ENCODE peak calls at places on chromosomes 7 and 10, in eight cellular contexts. Y, D, C, G, H, A, Z and J are unnamed samples.

GRCh38 chr10:92239185-92239599 is 51.7 kb downstream of the CPEB3 start:
- DNase-seq in C (no peak), G (peak), A (peak), D (no peak), H (peak), Y (no peak), Z (no peak), J (no peak)

GRCh38 chr10:132462463-132463332 is 65.7 kb downstream of the PWWP2B start:
- DNase-seq in Y (no peak), A (no peak), Z (no peak), C (no peak), D (no peak), H (no peak), G (no peak), J (no peak)

GRCh38 chr7:128148676-128149075 is 92.4 kb upstream of the LEP start:
- DNase-seq in A (peak), G (no peak), Z (no peak), H (no peak), C (no peak), D (no peak), Y (no peak), J (no peak)

GRCh38 chr7:95335093-95335492 is 10.8 kb upstream of the PON1 start:
- DNase-seq in H (peak), A (no peak), Z (no peak), C (no peak), G (no peak), Y (peak), D (no peak), J (no peak)

GRCh38 chr10:49298990-49299815 is at the start of gene C10orf71:
- DNase-seq in H (no peak), A (peak), C (peak), G (peak), Y (no peak), D (no peak), Z (no peak), J (no peak)

GRCh38 chr7:41030673-41031072 is 672.2 kb downstream of the INHBA start:
- DNase-seq in H (peak), Z (no peak), Y (no peak), D (no peak), C (no peak), G (no peak), A (no peak), J (no peak)

GRCh38 chr10:50850576-50851340 is 34.7 kb downstream of the A1CF start:
- DNase-seq in D (no peak), C (no peak), G (no peak), A (no peak), H (no peak), Z (no peak), Y (no peak), J (no peak)

GRCh38 chr7:21504021-21504420 is 38.8 kb upstream of the DNAH11 start:
- DNase-seq in Z (no peak), H (no peak), D (no peak), G (peak), A (no peak), C (no peak), Y (no peak), J (no peak)

GRCh38 chr7:99379043-99379577 is 4.6 kb downstream of the ARPC1B start:
- DNase-seq in A (no peak), Z (peak), H (peak), D (no peak), C (peak), Y (peak), G (no peak), J (no peak)

GRCh38 chr10:82867056-82867455 is 992.1 kb downstream of the NRG3 start:
- DNase-seq in Y (peak), A (no peak), Z (peak), D (no peak), G (no peak), C (no peak), H (no peak), J (no peak)

GRCh38 chr10:80070068-80070467 is 8.4 kb upstream of the TMEM254 start:
- DNase-seq in Z (no peak), Y (no peak), H (no peak), C (no peak), A (no peak), D (no peak), G (no peak), J (no peak)

GRCh38 chr10:7610017-7610416 is 56.7 kb downstream of the ITIH5 start:
- DNase-seq in C (no peak), Y (no peak), G (no peak), H (no peak), A (no peak), Z (no peak), D (no peak), J (no peak)

GRCh38 chr10:33193867-33194521 is 140.5 kb downstream of the NRP1 start:
- DNase-seq in Z (no peak), D (peak), Y (peak), H (peak), A (no peak), C (no peak), G (no peak), J (no peak)

GRCh38 chr10:52801951-52802350 is 29.4 kb upstream of the MBL2 start:
- DNase-seq in Z (no peak), H (peak), A (no peak), D (no peak), Y (peak), G (no peak), C (no peak), J (no peak)

GRCh38 chr7:123666492-123666891 is 10.8 kb downstream of the LMOD2 start:
- DNase-seq in G (no peak), D (no peak), Y (no peak), C (no peak), Z (no peak), A (no peak), H (no peak), J (no peak)

GRCh38 chr7:155166108-155166507 is 96.0 kb downstream of the HTR5A start:
- DNase-seq in Y (no peak), Z (no peak), D (no peak), C (no peak), A (no peak), H (no peak), G (no peak), J (no peak)

GRCh38 chr10:127997937-127998336 is 91.0 kb downstream of the PTPRE start:
- DNase-seq in Y (no peak), H (peak), A (no peak), C (no peak), Z (no peak), D (no peak), G (no peak), J (no peak)

GRCh38 chr7:143936087-143937009 is 1.3 kb downstream of the OR2F2 start:
- DNase-seq in C (no peak), G (no peak), D (no peak), Y (peak), Z (no peak), H (peak), A (no peak), J (no peak)

GRCh38 chr7:35316549-35316948 is 62.6 kb upstream of the TBX20 start:
- DNase-seq in C (no peak), G (no peak), A (no peak), Z (no peak), D (no peak), H (peak), Y (no peak), J (no peak)

GRCh38 chr7:44676776-44677175 is 70.3 kb downstream of the OGDH start:
- DNase-seq in H (no peak), A (no peak), G (no peak), D (no peak), C (no peak), Z (no peak), Y (no peak), J (no peak)

GRCh38 chr10:79487296-79488194 is 24.8 kb upstream of the EIF5AL1 start:
- DNase-seq in Z (peak), G (peak), D (peak), A (peak), H (peak), Y (peak), C (peak), J (peak)

GRCh38 chr7:25642849-25643248 is 414.6 kb upstream of the NPVF start:
- DNase-seq in H (no peak), Y (no peak), G (no peak), C (no peak), D (no peak), A (no peak), Z (no peak), J (no peak)

GRCh38 chr10:78316451-78316931 is 282.8 kb downstream of the RPS24 start:
- DNase-seq in G (no peak), A (no peak), Y (peak), H (no peak), Z (no peak), D (no peak), C (no peak), J (no peak)

GRCh38 chr7:31027161-31027965 is 24.7 kb upstream of the ADCYAP1R1 start:
- DNase-seq in C (no peak), G (peak), Z (peak), D (no peak), A (peak), Y (no peak), H (no peak), J (peak)

GRCh38 chr10:90062786-90063185 is 361.4 kb downstream of the KIF20B start:
- DNase-seq in Y (no peak), A (no peak), Z (no peak), H (peak), G (no peak), C (no peak), D (no peak), J (no peak)

GRCh38 chr10:116038259-116038658 is 234.7 kb downstream of the GFRA1 start:
- DNase-seq in Z (no peak), Y (peak), A (no peak), C (no peak), D (no peak), H (peak), G (no peak), J (no peak)

GRCh38 chr10:73732931-73733623 is 11.1 kb upstream of the SEC24C start:
- DNase-seq in A (no peak), Y (no peak), D (no peak), C (no peak), G (peak), H (no peak), Z (no peak), J (no peak)

GRCh38 chr10:1243486-1244182 is 187.4 kb downstream of the WDR37 start:
- DNase-seq in G (peak), D (no peak), C (no peak), A (no peak), H (no peak), Y (no peak), Z (no peak), J (peak)
- TF ChIP-seq CTCF in G (peak), D (no peak), C (peak), A (no peak), H (no peak), Y (no peak), Z (peak), J (peak)

GRCh38 chr7:106065560-106066500 is 46.3 kb downstream of the SYPL1 start:
- DNase-seq in A (no peak), H (peak), C (no peak), D (no peak), Z (no peak), Y (no peak), G (no peak), J (no peak)
- TF ChIP-seq CTCF in A (no peak), H (no peak), C (no peak), D (no peak), Z (no peak), Y (no peak), G (no peak), J (no peak)

DNA sequence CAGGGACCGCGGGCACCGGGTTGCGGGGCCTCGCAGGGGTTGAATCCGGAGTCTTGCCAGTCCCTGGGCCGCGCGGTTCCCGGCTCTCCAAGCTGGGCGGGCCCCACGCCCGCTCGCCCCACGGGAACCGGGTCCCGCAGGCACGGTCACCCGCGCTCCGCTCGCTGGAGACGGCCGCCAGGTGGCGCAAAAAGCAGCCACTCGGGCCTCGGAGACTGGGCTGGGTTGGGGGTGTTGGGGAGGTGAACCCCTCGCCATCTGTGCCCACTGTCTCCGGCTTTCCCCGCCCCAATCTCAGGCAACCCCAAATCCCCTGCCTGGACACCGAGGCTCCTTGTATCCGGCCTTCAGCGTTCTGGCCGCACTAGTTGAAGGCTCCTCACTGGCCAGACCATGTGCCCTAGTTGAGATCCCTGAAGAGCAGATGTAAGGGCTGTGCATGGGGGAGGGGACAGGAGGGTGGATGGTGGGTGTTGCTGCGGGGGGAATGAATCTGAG is 1.5 kb upstream of the ACHE start:
- DNase-seq in Y (no peak), D (no peak), A (peak), Z (peak), G (peak), C (peak), H (no peak), J (peak)
- TF ChIP-seq CTCF in Y (peak), D (peak), A (peak), Z (peak), G (peak), C (peak), H (peak), J (peak)

DNA sequence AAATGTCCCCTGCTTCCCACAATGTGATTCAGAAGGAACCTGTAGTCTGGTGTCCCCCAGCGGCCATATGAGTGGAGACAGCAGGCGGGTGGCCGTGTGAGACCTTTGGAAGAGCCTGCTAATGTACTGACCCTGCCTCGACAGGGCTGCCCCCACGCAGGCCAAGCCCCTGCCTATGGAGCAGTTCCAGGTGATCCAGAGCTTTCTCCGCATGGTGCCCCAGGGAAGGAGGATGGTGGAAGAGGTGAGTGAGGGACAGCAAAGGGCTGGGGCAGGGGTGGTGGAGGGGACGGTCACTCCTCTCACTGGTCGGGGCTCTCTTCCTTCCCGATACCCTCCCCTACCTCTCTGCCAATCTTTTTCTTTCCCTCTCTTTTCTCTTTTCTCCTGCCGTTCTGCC is 55.7 kb downstream of the PALD1 start:
- DNase-seq in H (no peak), A (no peak), G (no peak), Z (no peak), C (no peak), D (no peak), Y (no peak), J (no peak)
- TF ChIP-seq CTCF in H (no peak), A (no peak), G (peak), Z (no peak), C (no peak), D (no peak), Y (no peak), J (no peak)

DNA sequence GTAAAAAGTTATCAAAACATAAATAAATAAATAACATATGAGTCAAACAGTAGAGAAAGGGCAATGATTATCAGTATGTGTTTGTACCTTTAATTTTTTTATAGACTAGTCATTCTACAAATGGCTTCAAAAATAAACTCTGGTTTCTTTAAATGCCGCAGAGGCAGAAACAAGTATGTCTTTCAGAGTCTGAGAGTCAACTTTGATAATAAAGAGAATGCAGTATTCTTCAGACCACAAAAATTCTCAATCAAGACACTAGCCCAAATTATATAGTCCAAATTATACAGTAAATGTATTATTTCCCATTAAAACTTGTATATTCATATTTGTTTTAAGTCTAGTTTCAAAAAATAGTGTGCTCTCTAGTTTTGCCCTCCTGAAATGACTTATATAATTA is 1142.3 kb downstream of the NXPH1 start:
- DNase-seq in D (no peak), G (no peak), Y (no peak), A (no peak), H (no peak), Z (no peak), C (no peak), J (no peak)
- TF ChIP-seq CTCF in D (no peak), G (no peak), Y (no peak), A (no peak), H (no peak), Z (no peak), C (no peak), J (no peak)

GRCh38 chr7:106659369-106659962 is 1.5 kb downstream of the CCDC71L start:
- DNase-seq in Z (no peak), G (no peak), D (no peak), A (no peak), C (no peak), H (no peak), Y (peak), J (no peak)
- TF ChIP-seq CTCF in Z (no peak), G (no peak), D (no peak), A (no peak), C (no peak), H (no peak), Y (no peak), J (no peak)

GRCh38 chr7:45937862-45938261 is 16.8 kb upstream of the IGFBP3 start:
- DNase-seq in H (no peak), D (no peak), A (no peak), G (no peak), Y (no peak), C (no peak), Z (no peak), J (no peak)

GRCh38 chr7:45937301-45937700 is 16.2 kb upstream of the IGFBP3 start:
- DNase-seq in Z (no peak), A (no peak), Y (peak), H (no peak), G (no peak), D (no peak), C (no peak), J (no peak)

GRCh38 chr7:45939574-45939973 is 18.5 kb upstream of the IGFBP3 start:
- DNase-seq in H (no peak), D (no peak), G (no peak), Y (no peak), A (no peak), Z (no peak), C (no peak), J (no peak)

GRCh38 chr7:45940939-45941338 is 19.9 kb upstream of the IGFBP3 start:
- DNase-seq in C (no peak), G (no peak), Z (no peak), D (no peak), Y (no peak), H (no peak), A (no peak), J (no peak)

GRCh38 chr7:45938626-45939302 is 17.7 kb upstream of the IGFBP3 start:
- DNase-seq in A (peak), Z (no peak), H (no peak), Y (no peak), C (no peak), G (peak), D (no peak), J (peak)
- TF ChIP-seq CTCF in A (no peak), Z (no peak), H (peak), Y (peak), C (peak), G (peak), D (no peak), J (peak)